ENCODE peak calls at places on chromosomes 4 and X, in six cellular contexts. E, K, P, J, H and X are unnamed samples.
A peak's percentile ranks its signal among the peaks of the same experiment; 100 is the strongest.

GRCh38 chrX:40064055-40064597 is 33.6 kb downstream of the BCOR start:
- DNase-seq in E (no peak), K (no peak), P (no peak), J (no peak), H (no peak), X (no peak)

GRCh38 chr4:152973614-152974200 is 37.6 kb downstream of the FHDC1 start:
- DNase-seq in E (no peak), K (peak; percentile 69), P (no peak), J (no peak), H (no peak), X (no peak)

GRCh38 chr4:3864736-3865721 is 98.8 kb downstream of the ADRA2C start:
- DNase-seq in E (no peak), K (no peak), P (peak; percentile 56), J (no peak), H (no peak), X (no peak)

GRCh38 chr4:137749466-137749865 is 217.2 kb upstream of the PCDH18 start:
- DNase-seq in E (no peak), K (peak; percentile 22), P (no peak), J (no peak), H (no peak), X (no peak)

GRCh38 chr4:7872264-7872771 is 67.3 kb downstream of the AFAP1 start:
- DNase-seq in E (no peak), K (peak; percentile 96), P (no peak), J (peak; percentile 50), H (peak; percentile 19), X (peak; percentile 15)

GRCh38 chr4:48205092-48205491 is 64.5 kb downstream of the TEC start:
- DNase-seq in E (no peak), K (no peak), P (no peak), J (no peak), H (no peak), X (no peak)

GRCh38 chr4:186201535-186202230 is 10.3 kb downstream of the CYP4V2 start:
- DNase-seq in E (peak; percentile 53), K (no peak), P (peak; percentile 87), J (no peak), H (peak; percentile 64), X (no peak)

GRCh38 chrX:113136841-113137240 is 296.2 kb upstream of the AMOT start:
- DNase-seq in E (no peak), K (no peak), P (no peak), J (no peak), H (no peak), X (no peak)

GRCh38 chrX:68851082-68851481 is 22.3 kb downstream of the EFNB1 start:
- DNase-seq in E (no peak), K (no peak), P (no peak), J (no peak), H (no peak), X (no peak)

GRCh38 chr4:22959483-22959882 is 266.7 kb downstream of the GBA3 start:
- DNase-seq in E (no peak), K (no peak), P (no peak), J (no peak), H (no peak), X (no peak)

GRCh38 chrX:65667157-65667502 is 324 bp upstream of the MSN start:
- DNase-seq in E (no peak), K (no peak), P (no peak), J (no peak), H (no peak), X (no peak)

DNA sequence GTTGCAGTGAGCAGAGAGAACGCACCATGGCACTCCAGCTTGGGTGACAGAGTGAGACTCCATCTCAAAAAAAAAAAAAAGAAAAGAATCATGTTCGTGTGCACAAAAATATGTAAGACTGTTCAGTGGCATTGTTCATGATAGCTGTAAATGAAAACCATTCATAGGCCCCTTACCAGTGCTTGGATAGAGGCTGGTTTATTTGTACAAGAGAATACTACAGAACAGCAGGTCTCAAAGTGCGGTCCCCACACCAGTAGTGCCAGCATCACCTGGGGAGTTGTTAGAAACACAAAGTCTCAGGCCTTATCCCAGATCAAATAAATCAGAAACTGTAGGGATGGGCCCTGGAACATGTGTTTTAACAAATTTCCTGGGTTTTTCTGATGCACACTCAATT is 12.7 kb upstream of the MRFAP1 start:
- DNase-seq in E (no peak), K (no peak), P (no peak), J (no peak), H (no peak), X (no peak)
- H3K4me3 ChIP-seq in E (no peak overlapping the region), K (no peak overlapping the region), P (no peak overlapping the region), J (no peak overlapping the region), H (no peak overlapping the region), X (no peak overlapping the region)

GRCh38 chr4:179372242-179372641 is 1930.0 kb upstream of the AGA start:
- DNase-seq in E (no peak), K (peak; percentile 73), P (no peak), J (no peak), H (no peak), X (no peak)
- H3K36me3 ChIP-seq in E (no peaks in the 10 kb centered on the region), K (no peaks in the 10 kb centered on the region), P (no peaks in the 10 kb centered on the region), J (no peaks in the 10 kb centered on the region), H (no peaks in the 10 kb centered on the region), X (no peaks in the 10 kb centered on the region)

DNA sequence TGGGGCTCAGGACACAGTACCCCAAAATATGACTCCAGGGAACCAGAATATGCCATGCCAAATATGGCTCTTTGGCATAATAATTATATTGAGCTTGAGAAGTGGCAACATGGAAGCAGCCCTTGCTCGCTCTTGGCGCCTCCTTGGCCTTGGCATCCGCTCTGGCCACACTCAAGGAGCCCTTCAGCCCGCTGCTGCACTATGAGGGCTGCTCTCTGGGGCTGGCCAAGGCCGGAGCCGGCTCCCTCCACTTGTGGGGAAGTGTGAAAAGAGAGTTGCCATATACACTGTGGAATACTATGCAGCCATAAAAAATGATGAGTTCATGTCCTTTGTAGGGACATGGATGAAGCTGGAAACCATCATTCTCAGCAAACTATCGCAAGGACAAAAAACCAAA is 18.4 kb upstream of the HERC6 start:
- DNase-seq in E (no peak), K (no peak), P (no peak), J (no peak), H (no peak), X (no peak)
- H3K9me3 ChIP-seq in E (no peaks in the 10 kb centered on the region), K (no peaks in the 10 kb centered on the region), P (peaks cover 33% of the 10 kb centered on the region), J (peaks cover 2% of the 10 kb centered on the region), H (peaks cover 5% of the 10 kb centered on the region), X (no peaks in the 10 kb centered on the region)

DNA sequence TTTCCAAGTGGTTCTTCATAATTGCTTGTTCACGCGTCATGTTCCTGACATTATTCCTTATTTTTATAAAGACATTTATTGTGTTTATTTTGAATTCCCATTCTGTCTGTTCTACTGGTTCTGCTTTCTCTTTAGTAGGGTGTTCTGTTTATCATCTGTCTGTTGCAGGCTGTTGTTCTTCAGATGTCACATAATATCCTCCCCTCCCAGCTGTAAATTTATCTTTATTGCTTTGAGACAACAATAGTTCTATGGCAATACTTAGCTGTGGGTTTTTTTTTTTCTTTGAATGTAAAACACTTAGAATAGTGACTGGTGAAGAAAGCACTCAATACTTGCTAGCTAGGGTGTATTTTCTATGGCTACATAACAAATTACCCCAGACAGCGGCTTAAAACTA is 63.6 kb upstream of the ENPEP start:
- DNase-seq in E (no peak), K (no peak), P (no peak), J (no peak), H (no peak), X (no peak)
- H3K4me3 ChIP-seq in E (no peak overlapping the region), K (no peak overlapping the region), P (no peak overlapping the region), J (no peak overlapping the region), H (no peak overlapping the region), X (no peak overlapping the region)

DNA sequence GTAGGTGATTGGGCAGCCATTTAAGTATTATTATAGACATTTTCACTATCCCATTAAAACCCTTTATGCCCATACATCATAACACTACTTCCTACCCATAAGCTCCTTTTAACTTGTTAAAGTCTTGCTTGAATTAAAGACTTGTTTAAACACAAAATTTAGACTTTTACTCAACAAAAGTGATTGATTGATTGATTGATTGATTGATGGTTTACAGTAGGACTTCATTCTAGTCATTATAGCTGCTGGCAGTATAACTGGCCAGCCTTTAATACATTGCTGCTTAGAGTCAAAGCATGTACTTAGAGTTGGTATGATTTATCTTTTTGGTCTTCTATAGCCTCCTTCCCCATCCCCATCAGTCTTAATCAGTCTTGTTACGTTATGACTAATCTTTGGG is 16.3 kb downstream of the HPRT1 start:
- DNase-seq in E (no peak), K (no peak), P (no peak), J (no peak), H (no peak), X (no peak)
- H3K36me3 ChIP-seq in E (no peaks in the 10 kb centered on the region), K (no peaks in the 10 kb centered on the region), P (no peaks in the 10 kb centered on the region), J (no peaks in the 10 kb centered on the region), H (no peaks in the 10 kb centered on the region), X (peaks cover 28% of the 10 kb centered on the region)